ENCODE peak calls at places on chromosomes 12 and 14, in ten cellular contexts. C is suprapubic skin, A is PC-9, D is testis, Q is stomach, F is heart right ventricle, X is HCT116, K is body of pancreas, Y is colonic mucosa, R is right lobe of liver. S is an unnamed sample. For H3K9me3, the result is how much of the 10 kb centered on the place peaks cover.

GRCh38 chr12:46303039-46303666 is 34.3 kb upstream of the SLC38A1 start:
- DNase-seq in C (no peak), A (no peak), D (peak), Q (peak), F (peak), X (peak), K (peak), Y (peak), R (no peak), S (peak)

GRCh38 chr14:86462193-86462592 is 932.2 kb downstream of the FLRT2 start:
- DNase-seq in C (no peak), A (no peak), D (peak), Q (no peak), F (no peak), X (no peak), K (peak), Y (peak), R (no peak), S (peak)

GRCh38 chr12:44523828-44524227 is 352.3 kb downstream of the NELL2 start:
- DNase-seq in C (no peak), A (no peak), D (no peak), Q (no peak), F (no peak), X (no peak), K (no peak), Y (no peak), R (no peak), S (no peak)

GRCh38 chr12:77087427-77087826 is 22.1 kb upstream of the E2F7 start:
- DNase-seq in C (no peak), A (no peak), D (no peak), Q (no peak), F (no peak), X (no peak), K (no peak), Y (no peak), R (no peak), S (no peak)

GRCh38 chr14:60310086-60310684 is 61.2 kb downstream of the PPM1A start:
- DNase-seq in C (no peak), A (no peak), D (no peak), Q (no peak), F (no peak), X (no peak), K (no peak), Y (no peak), R (no peak), S (no peak)

GRCh38 chr14:78417532-78417931 is 247.4 kb downstream of the NRXN3 start:
- DNase-seq in C (no peak), A (no peak), D (no peak), Q (no peak), F (no peak), X (no peak), K (no peak), Y (no peak), R (no peak), S (no peak)

GRCh38 chr14:26204362-26204953 is 393.4 kb downstream of the NOVA1 start:
- DNase-seq in C (no peak), A (no peak), D (peak), Q (no peak), F (no peak), X (no peak), K (no peak), Y (no peak), R (no peak), S (no peak)

GRCh38 chr12:57164966-57165365 is 17.5 kb upstream of the LRP1-AS start:
- DNase-seq in C (no peak), A (no peak), D (no peak), Q (no peak), F (no peak), X (no peak), K (no peak), Y (no peak), R (no peak), S (no peak)

GRCh38 chr12:21972055-21972454 is 30.8 kb upstream of the ABCC9 start:
- DNase-seq in C (no peak), A (no peak), D (no peak), Q (no peak), F (no peak), X (no peak), K (no peak), Y (no peak), R (no peak), S (no peak)

GRCh38 chr12:75883241-75883640 is 148.3 kb downstream of the PHLDA1 start:
- DNase-seq in C (no peak), A (no peak), D (no peak), Q (no peak), F (no peak), X (no peak), K (peak), Y (no peak), R (no peak), S (peak)

GRCh38 chr12:93025145-93026103 is 96.3 kb upstream of the EEA1 start:
- DNase-seq in C (no peak), A (no peak), D (no peak), Q (no peak), F (peak), X (peak), K (no peak), Y (no peak), R (no peak), S (peak)

GRCh38 chr12:85190728-85191127 is 89.3 kb upstream of the ALX1 start:
- DNase-seq in C (no peak), A (no peak), D (no peak), Q (no peak), F (no peak), X (no peak), K (no peak), Y (no peak), R (no peak), S (no peak)

DNA sequence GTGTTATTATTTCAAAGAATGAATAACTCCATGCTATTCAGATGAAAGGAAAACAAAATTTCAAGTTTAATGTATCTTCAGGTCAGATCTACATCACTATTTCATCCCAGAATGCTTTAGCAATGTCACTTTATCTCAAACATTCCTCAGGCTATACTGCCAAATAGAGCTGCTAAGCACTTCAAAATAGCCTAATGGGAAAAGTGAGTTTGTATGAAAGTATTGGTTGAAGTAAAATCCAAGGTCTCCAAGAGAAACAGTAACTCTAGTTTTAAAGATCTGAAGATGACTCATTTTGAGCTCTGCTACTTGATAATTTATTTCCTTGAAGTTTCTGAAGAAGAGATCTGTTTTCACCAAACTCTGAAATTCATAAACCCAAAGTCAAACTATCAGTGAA is 466.2 kb upstream of the FOXG1 start:
- DNase-seq in C (no peak), A (no peak), D (no peak), Q (no peak), F (no peak), X (no peak), K (no peak), Y (no peak), R (no peak), S (no peak)
- H3K9me3 ChIP-seq in C (under half), A (under half), D (under half), Q (under half), F (under half), X (under half), K (under half), Y (under half), R (under half), S (under half)

GRCh38 chr14:94193776-94194175 is 19.7 kb downstream of the PPP4R4 start:
- DNase-seq in C (no peak), A (no peak), D (no peak), Q (no peak), F (no peak), X (no peak), K (no peak), Y (no peak), R (no peak), S (no peak)
- H3K27ac ChIP-seq in C (no peak), A (no peak), D (no peak), Q (no peak), F (no peak), X (no peak), K (no peak), Y (no peak), R (no peak), S (no peak)

GRCh38 chr14:103362780-103363179 is 22.4 kb upstream of the MARK3 start:
- DNase-seq in C (no peak), A (peak), D (no peak), Q (no peak), F (no peak), X (peak), K (no peak), Y (no peak), R (no peak), S (no peak)

GRCh38 chr14:103367995-103368394 is 17.2 kb upstream of the MARK3 start:
- DNase-seq in C (no peak), A (no peak), D (no peak), Q (no peak), F (no peak), X (no peak), K (no peak), Y (no peak), R (no peak), S (no peak)

GRCh38 chr14:103361868-103362267 is 23.3 kb upstream of the MARK3 start:
- DNase-seq in C (no peak), A (peak), D (no peak), Q (no peak), F (no peak), X (peak), K (no peak), Y (no peak), R (no peak), S (no peak)

GRCh38 chr14:103370087-103370486 is 15.1 kb upstream of the MARK3 start:
- DNase-seq in C (no peak), A (no peak), D (no peak), Q (no peak), F (no peak), X (no peak), K (no peak), Y (no peak), R (peak), S (no peak)

GRCh38 chr14:103366741-103367140 is 18.5 kb upstream of the MARK3 start:
- DNase-seq in C (no peak), A (no peak), D (no peak), Q (no peak), F (no peak), X (no peak), K (no peak), Y (no peak), R (no peak), S (no peak)
- H3K9me3 ChIP-seq in C (under half), A (under half), D (under half), Q (under half), F (under half), X (under half), K (under half), Y (under half), R (under half), S (under half)

DNA sequence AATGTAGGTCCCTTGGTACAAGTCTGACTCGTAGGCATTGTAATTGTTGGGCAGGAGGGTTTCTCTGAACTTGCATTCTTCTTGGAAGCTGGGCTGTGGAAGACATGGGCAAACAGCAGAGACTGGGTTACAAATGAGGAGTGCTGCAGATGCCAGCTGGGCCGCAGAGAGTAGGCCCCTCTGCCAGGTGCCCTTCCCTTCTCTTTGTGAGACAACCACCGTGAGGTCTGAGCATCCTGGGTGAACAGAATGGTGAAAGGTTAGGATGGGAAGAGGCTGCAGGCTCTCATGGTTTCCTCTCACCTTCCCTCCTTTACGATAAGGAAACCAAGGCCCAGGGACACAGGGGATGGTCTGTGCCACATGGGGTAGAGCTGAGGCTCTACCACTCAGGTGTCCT is 11.3 kb downstream of the FGF6 start:
- DNase-seq in C (peak), A (no peak), D (no peak), Q (no peak), F (no peak), X (no peak), K (no peak), Y (no peak), R (peak), S (no peak)
- H3K27ac ChIP-seq in C (no peak), A (no peak), D (no peak), Q (no peak), F (no peak), X (no peak), K (no peak), Y (no peak), R (no peak), S (no peak)